ENCODE peak calls at places on chromosomes 12 and 14, in ten cellular contexts. K is psoas muscle; O is left ventricle myocardium inferior; L is KBM-7; J is sciatic nerve; V is stimulated activated CD4-positive, alpha-beta T cell treated with anti-CD3 and anti-CD28 coated beads, Interleukin-4, amount 100 ng/mL, for 1 hour; Z is uterus; U is Ammon's horn; E is NCI-H446 treated with DMSO at 0.1 percent for 48 hours; C is left cardiac atrium. A is an unnamed sample.
A peak's percentile ranks its signal among the peaks of the same experiment; 100 is the strongest.

GRCh38 chr14:71166434-71166833 is 259.2 kb downstream of the PCNX1 start:
- DNase-seq in L (peak; percentile 65), Z (no peak), K (no peak), C (no peak), O (no peak), U (peak; percentile 78), V (no peak), E (no peak), J (no peak), A (peak; percentile 60)

GRCh38 chr14:93857500-93857899 is 69.2 kb upstream of the PRIMA1 start:
- DNase-seq in J (no peak), Z (no peak), L (no peak), O (no peak), C (no peak), U (peak; percentile 14), E (peak; percentile 30), V (no peak), K (peak; percentile 19), A (peak; percentile 53)

GRCh38 chr14:56002316-56002715 is 115.9 kb upstream of the PELI2 start:
- DNase-seq in E (no peak), V (no peak), U (no peak), C (no peak), O (no peak), L (no peak), Z (no peak), K (no peak), J (no peak), A (no peak)

GRCh38 chr12:8837291-8837690 is 14.9 kb downstream of the A2ML1 start:
- DNase-seq in U (no peak), J (no peak), Z (no peak), L (no peak), K (no peak), C (no peak), O (no peak), E (no peak), V (no peak), A (no peak)

GRCh38 chr14:105087308-105087962 is 22.2 kb upstream of the GPR132 start:
- DNase-seq in K (no peak), E (no peak), O (peak; percentile 62), U (no peak), L (no peak), J (peak; percentile 79), Z (peak; percentile 82), V (no peak), C (peak; percentile 52), A (no peak)

GRCh38 chr14:27006520-27006919 is 408.7 kb upstream of the NOVA1 start:
- DNase-seq in K (no peak), C (no peak), J (no peak), O (no peak), L (no peak), U (no peak), Z (no peak), V (no peak), E (no peak), A (no peak)

GRCh38 chr12:125065021-125065752 is at the start of gene AACS:
- DNase-seq in U (peak; percentile 86), J (peak; percentile 89), Z (peak; percentile 75), E (peak; percentile 29), L (peak; percentile 73), V (peak; percentile 79), C (peak; percentile 81), K (peak; percentile 78), O (peak; percentile 82), A (no peak)

GRCh38 chr14:91114079-91115065 is 499 bp downstream of the DGLUCY start:
- DNase-seq in C (peak; percentile 30), U (peak; percentile 99), V (peak; percentile 57), Z (peak; percentile 34), L (peak; percentile 85), E (peak; percentile 68), J (no peak), K (peak; percentile 19), O (no peak), A (peak; percentile 57)

GRCh38 chr14:64465208-64465821 is at the start of gene AKAP5:
- DNase-seq in O (peak; percentile 50), L (peak; percentile 40), C (peak; percentile 49), J (peak; percentile 67), K (peak; percentile 41), E (no peak), Z (peak; percentile 63), U (peak; percentile 81), V (peak; percentile 66), A (no peak)

GRCh38 chr12:124847113-124847512 is 16.6 kb downstream of the SCARB1 start:
- DNase-seq in E (no peak), Z (no peak), O (peak; percentile 41), V (no peak), K (no peak), C (no peak), J (no peak), L (no peak), U (no peak), A (no peak)

GRCh38 chr14:91005716-91006115 is 54.7 kb downstream of the RPS6KA5 start:
- DNase-seq in U (no peak), L (no peak), Z (no peak), E (no peak), O (no peak), J (no peak), K (no peak), C (no peak), V (no peak), A (no peak)

GRCh38 chr12:118346895-118347294 is 25.8 kb downstream of the TAOK3 start:
- DNase-seq in E (no peak), J (no peak), L (peak; percentile 86), O (no peak), U (no peak), K (no peak), Z (no peak), C (no peak), V (no peak), A (no peak)

GRCh38 chr12:89919241-89919906 is 210.7 kb upstream of the ATP2B1 start:
- DNase-seq in K (no peak), L (no peak), Z (no peak), V (no peak), C (no peak), U (no peak), O (no peak), E (no peak), J (no peak), A (no peak)